ENCODE peak calls at places on chromosomes 3 and 15, in four cellular contexts. T is K562, E is HepG2, G is GM12878. Q is an unnamed sample.

GRCh38 chr3:169811606-169812123 is 1.0 kb upstream of the LRRIQ4 start:
- DNase-seq in T (no peak), G (no peak), E (no peak), Q (no peak)

GRCh38 chr15:39332846-39333245 is 248.0 kb upstream of the THBS1 start:
- DNase-seq in G (no peak), T (no peak), E (no peak), Q (no peak)

GRCh38 chr3:138348107-138348949 is at the start of gene MRAS:
- DNase-seq in T (peak), G (no peak), E (peak), Q (peak)

GRCh38 chr15:48645558-48646330 is at the start of gene FBN1:
- DNase-seq in T (no peak), G (peak), E (peak), Q (peak)

GRCh38 chr3:149245738-149246451 is 24.3 kb upstream of the CP start:
- DNase-seq in E (peak), G (peak), T (no peak), Q (no peak)

GRCh38 chr3:43817825-43818224 is 127.1 kb downstream of the ABHD5 start:
- DNase-seq in E (no peak), G (no peak), T (no peak), Q (no peak)

GRCh38 chr3:133944181-133944580 is 48.5 kb upstream of the RAB6B start:
- DNase-seq in T (no peak), E (no peak), G (no peak), Q (no peak)

GRCh38 chr3:32841341-32841740 is 23.5 kb downstream of the TRIM71 start:
- DNase-seq in E (no peak), T (no peak), G (no peak), Q (no peak)

GRCh38 chr3:105417538-105418289 is 51.0 kb downstream of the ALCAM start:
- DNase-seq in E (no peak), T (no peak), G (no peak), Q (no peak)

GRCh38 chr3:195546130-195546560 is 3.0 kb upstream of the PPP1R2 start:
- DNase-seq in T (no peak), G (no peak), E (peak), Q (no peak)

GRCh38 chr15:47415539-47415971 is 301.8 kb upstream of the SEMA6D start:
- DNase-seq in G (no peak), E (peak), T (no peak), Q (no peak)

GRCh38 chr3:128317698-128318231 is 148.9 kb downstream of the DNAJB8 start:
- DNase-seq in G (no peak), T (no peak), E (no peak), Q (no peak)

GRCh38 chr3:144053121-144053520 is 81.5 kb downstream of the DIPK2A start:
- DNase-seq in G (no peak), E (no peak), T (no peak), Q (no peak)

GRCh38 chr15:90550919-90551318 is 21.2 kb downstream of the CRTC3 start:
- DNase-seq in E (no peak), G (no peak), T (no peak), Q (no peak)

GRCh38 chr15:90174140-90174891 is 26.8 kb upstream of the SEMA4B start:
- DNase-seq in G (no peak), T (no peak), E (no peak), Q (no peak)

GRCh38 chr15:85973584-85974347 is 105.9 kb upstream of the AGBL1 start:
- DNase-seq in E (peak), T (no peak), G (no peak), Q (peak)

GRCh38 chr3:114746502-114746901 is 400.6 kb downstream of the ZBTB20 start:
- DNase-seq in T (no peak), E (no peak), G (no peak), Q (no peak)

GRCh38 chr3:139113231-139113749 is 68.6 kb upstream of the PRR23C start:
- DNase-seq in G (no peak), E (no peak), T (no peak), Q (no peak)

GRCh38 chr15:73937726-73938125 is 11.5 kb downstream of the LOXL1 start:
- DNase-seq in T (no peak), G (no peak), E (no peak), Q (no peak)

GRCh38 chr3:101141135-101141534 is 147.9 kb upstream of the ABI3BP start:
- DNase-seq in T (no peak), E (no peak), G (no peak), Q (no peak)

GRCh38 chr3:36969540-36970432 is 23.1 kb downstream of the EPM2AIP1 start:
- DNase-seq in E (peak), G (peak), T (peak), Q (no peak)

GRCh38 chr15:57943766-57944165 is 121.7 kb downstream of the ALDH1A2 start:
- DNase-seq in T (no peak), E (no peak), G (no peak), Q (no peak)
- TF ChIP-seq CREM in T (no peak), E (no peak), G (no peak), Q (no peak)

GRCh38 chr3:17552351-17552750 is 190.1 kb downstream of the TBC1D5 start:
- DNase-seq in T (no peak), E (no peak), G (no peak), Q (no peak)
- TF ChIP-seq USF2 in T (no peak), E (no peak), G (no peak), Q (no peak)

GRCh38 chr15:63596666-63597032 is 538 bp upstream of the FBXL22 start:
- DNase-seq in E (peak), T (no peak), G (no peak), Q (no peak)

GRCh38 chr15:63595688-63596087 is 1.5 kb upstream of the FBXL22 start:
- DNase-seq in E (no peak), G (no peak), T (no peak), Q (no peak)

GRCh38 chr15:63597821-63598220 is 634 bp downstream of the FBXL22 start:
- DNase-seq in T (no peak), G (no peak), E (no peak), Q (no peak)

GRCh38 chr15:63598467-63599400 is 1.5 kb downstream of the FBXL22 start:
- DNase-seq in G (no peak), T (no peak), E (peak), Q (no peak)

DNA sequence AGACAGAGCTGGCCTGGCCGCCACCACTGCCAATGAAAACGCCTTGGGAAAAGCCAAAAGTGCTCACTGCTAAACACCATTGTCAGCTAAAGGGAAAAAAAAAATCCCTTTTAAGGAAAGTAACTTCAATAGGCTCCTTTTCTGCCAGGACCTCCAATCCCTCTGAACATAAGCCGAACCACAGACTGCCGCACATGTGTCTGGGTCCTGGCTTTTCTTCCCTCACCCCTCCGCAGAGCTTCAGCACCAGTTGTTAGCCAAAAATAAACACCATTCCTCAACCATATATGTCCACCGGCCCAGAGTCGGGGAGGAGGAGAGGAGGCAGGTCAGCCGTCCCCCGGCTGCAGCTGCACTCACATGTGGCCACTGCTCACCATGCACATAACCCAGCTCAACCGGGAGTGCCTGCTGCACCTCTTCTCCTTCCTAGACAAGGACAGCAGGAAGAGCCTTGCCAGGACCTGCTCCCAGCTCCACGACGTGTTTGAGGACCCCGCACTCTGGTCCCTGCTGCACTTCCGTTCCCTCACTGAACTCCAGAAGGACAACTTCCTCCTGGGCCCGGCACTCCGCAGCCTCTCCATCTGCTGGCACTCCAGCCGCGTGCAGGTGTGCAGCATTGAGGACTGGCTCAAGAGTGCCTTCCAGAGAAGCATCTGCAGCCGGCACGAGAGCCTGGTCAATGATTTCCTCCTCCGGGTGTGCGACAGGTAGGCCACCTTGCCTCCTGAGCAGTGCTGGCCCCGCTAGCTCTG is at the start of gene FBXL22:
- DNase-seq in E (no peak), G (no peak), T (no peak), Q (no peak)
- TF ChIP-seq CREM in E (no peak), G (no peak), T (no peak), Q (no peak)

GRCh38 chr15:88542342-88542733 is 4.1 kb downstream of the DET1 start:
- DNase-seq in E (no peak), G (no peak), T (peak), Q (no peak)
- TF ChIP-seq USF2 in E (no peak), G (no peak), T (no peak), Q (no peak)

DNA sequence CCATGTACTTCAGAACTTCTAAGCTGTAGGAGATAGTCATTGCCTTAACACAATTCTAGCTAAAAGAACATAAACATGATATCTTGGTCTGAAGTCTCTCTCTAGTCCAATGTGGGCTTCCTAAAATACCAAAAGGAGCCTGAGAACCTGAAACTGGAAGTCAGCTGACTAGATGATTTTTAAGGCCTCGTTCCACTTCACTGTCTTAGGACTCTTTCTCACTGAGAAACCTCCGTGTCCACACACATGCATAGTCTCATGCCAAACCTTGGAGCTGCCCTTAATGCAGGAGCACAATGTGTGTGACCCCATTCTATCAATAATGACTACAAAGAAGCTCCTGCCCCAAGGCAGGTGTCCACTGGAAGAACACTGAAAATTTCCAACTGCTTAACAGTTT is 87.7 kb downstream of the ETFA start:
- DNase-seq in T (no peak), G (peak), E (no peak), Q (no peak)
- TF ChIP-seq CREM in T (no peak), G (no peak), E (no peak), Q (no peak)

GRCh38 chr3:191391873-191392808 is 61.8 kb upstream of the UTS2B start:
- DNase-seq in E (no peak), T (no peak), G (no peak), Q (no peak)

GRCh38 chr3:191388823-191389222 is 58.5 kb upstream of the UTS2B start:
- DNase-seq in T (no peak), E (no peak), G (no peak), Q (no peak)

GRCh38 chr3:191393146-191393545 is 62.8 kb upstream of the UTS2B start:
- DNase-seq in T (no peak), G (no peak), E (no peak), Q (no peak)

GRCh38 chr3:191387441-191388077 is 57.2 kb upstream of the UTS2B start:
- DNase-seq in T (no peak), G (no peak), E (no peak), Q (no peak)

DNA sequence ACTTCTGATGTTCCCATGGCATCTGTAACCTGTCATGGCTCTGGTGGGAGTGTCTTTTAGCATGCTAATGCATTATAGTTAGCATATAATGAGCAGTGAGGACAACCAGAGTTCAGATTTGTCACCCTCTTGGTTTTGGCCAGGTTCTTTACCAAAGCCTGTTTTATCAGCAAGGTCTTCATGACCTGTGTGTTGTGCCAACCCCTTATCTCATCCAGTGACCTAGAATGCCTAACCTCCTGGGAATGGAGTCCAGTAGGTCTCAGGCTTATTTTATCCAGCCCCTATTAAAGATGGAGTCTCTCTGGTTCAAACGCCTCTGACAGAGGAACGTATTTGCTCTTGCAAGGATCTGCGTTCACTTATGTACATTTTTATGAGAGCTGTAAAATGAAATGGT is 60.3 kb upstream of the UTS2B start:
- DNase-seq in E (no peak), T (no peak), G (no peak), Q (no peak)
- TF ChIP-seq USF2 in E (no peak), T (no peak), G (no peak), Q (no peak)

Q was measured in WTC11.